ENCODE peak calls at places on chromosomes 2 and 18, in nine cellular contexts. One of them, this sample, is unnamed.

GRCh38 chr2:206442854-206443734 is at the start of gene ADAM23:
- DNase-seq in endothelial cell of umbilical vein: peak; percentile 60
- DNase-seq in HepG2: no peak
- DNase-seq in AG04450: no peak
- DNase-seq in psoas muscle: peak; percentile 54
- DNase-seq in GM23338: peak; percentile 84
- DNase-seq in GM10248: peak; percentile 64
- DNase-seq in NB4: peak; percentile 11
- DNase-seq in heart right ventricle: peak; percentile 53
- DNase-seq in this sample: peak; percentile 69

GRCh38 chr2:210445116-210445707 is 31.3 kb downstream of the LANCL1 start:
- DNase-seq in heart right ventricle: no peak
- DNase-seq in AG04450: no peak
- DNase-seq in endothelial cell of umbilical vein: peak; percentile 34
- DNase-seq in GM23338: peak; percentile 58
- DNase-seq in GM10248: peak; percentile 17
- DNase-seq in psoas muscle: no peak
- DNase-seq in NB4: peak; percentile 45
- DNase-seq in HepG2: peak; percentile 18
- DNase-seq in this sample: no peak

GRCh38 chr2:163157891-163158511 is 319.4 kb upstream of the KCNH7 start:
- DNase-seq in AG04450: peak; percentile 65
- DNase-seq in endothelial cell of umbilical vein: peak; percentile 65
- DNase-seq in GM10248: no peak
- DNase-seq in GM23338: no peak
- DNase-seq in HepG2: no peak
- DNase-seq in psoas muscle: no peak
- DNase-seq in heart right ventricle: no peak
- DNase-seq in NB4: peak; percentile 16
- DNase-seq in this sample: no peak

GRCh38 chr2:38145226-38145625 is 69.3 kb upstream of the CYP1B1 start:
- DNase-seq in AG04450: no peak
- DNase-seq in HepG2: no peak
- DNase-seq in GM10248: no peak
- DNase-seq in heart right ventricle: no peak
- DNase-seq in endothelial cell of umbilical vein: no peak
- DNase-seq in psoas muscle: no peak
- DNase-seq in NB4: no peak
- DNase-seq in GM23338: no peak
- DNase-seq in this sample: no peak

GRCh38 chr2:37877457-37878315 is 47.4 kb upstream of the RMDN2 start:
- DNase-seq in GM23338: peak; percentile 81
- DNase-seq in NB4: peak; percentile 76
- DNase-seq in GM10248: peak; percentile 50
- DNase-seq in AG04450: no peak
- DNase-seq in heart right ventricle: peak; percentile 65
- DNase-seq in endothelial cell of umbilical vein: peak; percentile 73
- DNase-seq in HepG2: peak; percentile 62
- DNase-seq in psoas muscle: no peak
- DNase-seq in this sample: no peak

GRCh38 chr18:50659091-50660003 is 99.5 kb downstream of the MAPK4 start:
- DNase-seq in heart right ventricle: no peak
- DNase-seq in GM23338: no peak
- DNase-seq in NB4: peak; percentile 46
- DNase-seq in HepG2: peak; percentile 28
- DNase-seq in AG04450: no peak
- DNase-seq in psoas muscle: no peak
- DNase-seq in GM10248: no peak
- DNase-seq in endothelial cell of umbilical vein: no peak
- DNase-seq in this sample: no peak

GRCh38 chr2:111679202-111679601 is 204.8 kb downstream of the ANAPC1 start:
- DNase-seq in NB4: peak; percentile 42
- DNase-seq in heart right ventricle: no peak
- DNase-seq in HepG2: no peak
- DNase-seq in endothelial cell of umbilical vein: no peak
- DNase-seq in psoas muscle: no peak
- DNase-seq in GM10248: no peak
- DNase-seq in GM23338: no peak
- DNase-seq in AG04450: no peak
- DNase-seq in this sample: no peak

GRCh38 chr2:37827911-37828411 is 97.1 kb upstream of the RMDN2 start:
- DNase-seq in HepG2: peak; percentile 78
- DNase-seq in psoas muscle: no peak
- DNase-seq in GM10248: no peak
- DNase-seq in heart right ventricle: peak; percentile 67
- DNase-seq in endothelial cell of umbilical vein: peak; percentile 70
- DNase-seq in NB4: no peak
- DNase-seq in AG04450: peak; percentile 66
- DNase-seq in GM23338: no peak
- DNase-seq in this sample: no peak

GRCh38 chr2:64273524-64274398 is 129.5 kb upstream of the PELI1 start:
- DNase-seq in heart right ventricle: peak; percentile 40
- DNase-seq in endothelial cell of umbilical vein: peak; percentile 75
- DNase-seq in HepG2: peak; percentile 25
- DNase-seq in AG04450: peak; percentile 33
- DNase-seq in GM23338: no peak
- DNase-seq in NB4: peak; percentile 91
- DNase-seq in GM10248: no peak
- DNase-seq in psoas muscle: peak; percentile 41
- DNase-seq in this sample: no peak

GRCh38 chr2:220512419-220512818 is 885.0 kb downstream of the SLC4A3 start:
- DNase-seq in endothelial cell of umbilical vein: no peak
- DNase-seq in GM23338: no peak
- DNase-seq in psoas muscle: no peak
- DNase-seq in NB4: no peak
- DNase-seq in AG04450: peak; percentile 36
- DNase-seq in HepG2: no peak
- DNase-seq in heart right ventricle: no peak
- DNase-seq in GM10248: no peak
- DNase-seq in this sample: no peak

GRCh38 chr2:169693344-169693743 is 861 bp downstream of the CFAP210 start:
- DNase-seq in AG04450: no peak
- DNase-seq in HepG2: peak; percentile 52
- DNase-seq in GM10248: no peak
- DNase-seq in endothelial cell of umbilical vein: peak; percentile 31
- DNase-seq in psoas muscle: no peak
- DNase-seq in NB4: peak; percentile 37
- DNase-seq in GM23338: peak; percentile 4
- DNase-seq in heart right ventricle: no peak
- DNase-seq in this sample: no peak

GRCh38 chr2:218964041-218964771 is 4.7 kb downstream of the CDK5R2 start:
- DNase-seq in NB4: no peak
- DNase-seq in GM10248: no peak
- DNase-seq in heart right ventricle: no peak
- DNase-seq in GM23338: peak; percentile 46
- DNase-seq in AG04450: peak; percentile 65
- DNase-seq in psoas muscle: no peak
- DNase-seq in endothelial cell of umbilical vein: no peak
- DNase-seq in HepG2: no peak
- DNase-seq in this sample: no peak

GRCh38 chr2:174312581-174313234 is 22.0 kb upstream of the SP9 start:
- DNase-seq in AG04450: no peak
- DNase-seq in GM23338: no peak
- DNase-seq in heart right ventricle: no peak
- DNase-seq in GM10248: no peak
- DNase-seq in endothelial cell of umbilical vein: peak; percentile 7
- DNase-seq in HepG2: no peak
- DNase-seq in psoas muscle: no peak
- DNase-seq in NB4: no peak
- DNase-seq in this sample: no peak

GRCh38 chr2:3442185-3442584 is 62.7 kb downstream of the TRAPPC12 start:
- DNase-seq in heart right ventricle: no peak
- DNase-seq in HepG2: no peak
- DNase-seq in GM23338: no peak
- DNase-seq in NB4: no peak
- DNase-seq in endothelial cell of umbilical vein: no peak
- DNase-seq in AG04450: no peak
- DNase-seq in psoas muscle: no peak
- DNase-seq in GM10248: no peak
- DNase-seq in this sample: no peak

DNA sequence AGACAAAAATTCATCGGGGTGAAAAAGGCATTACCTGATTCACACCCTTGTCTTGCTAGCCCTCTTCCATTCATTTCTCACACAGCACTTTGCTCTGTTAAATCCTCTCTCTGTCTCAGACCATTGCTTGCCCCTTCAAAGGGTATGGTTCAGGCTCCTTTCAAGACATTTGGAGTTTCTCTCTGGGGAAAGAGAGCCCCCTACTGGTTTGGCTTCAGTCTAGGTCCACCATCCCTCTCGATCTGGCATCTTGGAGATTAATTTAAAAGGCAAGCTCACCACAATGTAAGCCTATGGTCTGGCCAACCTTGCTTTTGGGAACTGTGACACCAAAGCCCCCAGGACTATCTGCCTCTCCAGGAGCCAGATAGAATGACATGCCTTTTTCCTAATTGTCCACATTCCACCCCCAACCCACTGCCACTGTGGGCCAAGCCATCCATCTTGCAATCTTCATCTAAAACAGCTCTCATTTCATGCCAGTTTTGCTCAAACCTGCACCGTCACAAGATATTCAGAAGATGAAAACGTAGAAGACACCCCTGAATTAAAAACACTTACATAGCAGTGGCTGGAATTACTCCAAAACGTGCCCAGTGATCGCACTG is 94.0 kb downstream of the FARSB start:
- DNase-seq in heart right ventricle: peak; percentile 52
- DNase-seq in psoas muscle: no peak
- DNase-seq in NB4: peak; percentile 82
- DNase-seq in HepG2: peak; percentile 41
- DNase-seq in AG04450: no peak
- DNase-seq in endothelial cell of umbilical vein: peak; percentile 60
- DNase-seq in GM10248: peak; percentile 73
- DNase-seq in GM23338: peak; percentile 90
- DNase-seq in this sample: peak; percentile 61
- TF ChIP-seq CTCF in heart right ventricle: peak; percentile 66
- TF ChIP-seq CTCF in psoas muscle: peak; percentile 60
- TF ChIP-seq CTCF in NB4: peak; percentile 79
- TF ChIP-seq CTCF in HepG2: peak; percentile 74
- TF ChIP-seq CTCF in AG04450: peak; percentile 66
- TF ChIP-seq CTCF in endothelial cell of umbilical vein: peak; percentile 75
- TF ChIP-seq CTCF in GM10248: peak; percentile 61
- TF ChIP-seq CTCF in GM23338: peak; percentile 81
- TF ChIP-seq CTCF in this sample: peak; percentile 78

GRCh38 chr2:238240761-238241711 is 1.2 kb upstream of the HES6 start:
- DNase-seq in heart right ventricle: peak; percentile 36
- DNase-seq in endothelial cell of umbilical vein: peak; percentile 17
- DNase-seq in HepG2: no peak
- DNase-seq in GM10248: no peak
- DNase-seq in NB4: peak; percentile 76
- DNase-seq in GM23338: peak; percentile 96
- DNase-seq in psoas muscle: peak; percentile 85
- DNase-seq in AG04450: no peak
- DNase-seq in this sample: peak; percentile 72
- TF ChIP-seq CTCF in heart right ventricle: no peak
- TF ChIP-seq CTCF in endothelial cell of umbilical vein: no peak
- TF ChIP-seq CTCF in HepG2: peak; percentile 36
- TF ChIP-seq CTCF in GM10248: no peak
- TF ChIP-seq CTCF in NB4: peak; percentile 23
- TF ChIP-seq CTCF in GM23338: no peak
- TF ChIP-seq CTCF in psoas muscle: no peak
- TF ChIP-seq CTCF in AG04450: no peak
- TF ChIP-seq CTCF in this sample: no peak

GRCh38 chr2:118971245-118972122 is 29.5 kb downstream of the MARCO start:
- DNase-seq in HepG2: no peak
- DNase-seq in psoas muscle: no peak
- DNase-seq in GM10248: peak; percentile 6
- DNase-seq in GM23338: no peak
- DNase-seq in heart right ventricle: no peak
- DNase-seq in AG04450: no peak
- DNase-seq in endothelial cell of umbilical vein: no peak
- DNase-seq in NB4: no peak
- DNase-seq in this sample: no peak
- TF ChIP-seq CTCF in HepG2: no peak
- TF ChIP-seq CTCF in psoas muscle: no peak
- TF ChIP-seq CTCF in GM10248: no peak
- TF ChIP-seq CTCF in GM23338: no peak
- TF ChIP-seq CTCF in heart right ventricle: no peak
- TF ChIP-seq CTCF in AG04450: no peak
- TF ChIP-seq CTCF in endothelial cell of umbilical vein: no peak
- TF ChIP-seq CTCF in NB4: no peak
- TF ChIP-seq CTCF in this sample: no peak

GRCh38 chr18:47036927-47037605 is 1.6 kb upstream of the ELOA2 start:
- DNase-seq in GM23338: no peak
- DNase-seq in psoas muscle: no peak
- DNase-seq in NB4: no peak
- DNase-seq in heart right ventricle: no peak
- DNase-seq in AG04450: no peak
- DNase-seq in GM10248: no peak
- DNase-seq in endothelial cell of umbilical vein: no peak
- DNase-seq in HepG2: no peak
- DNase-seq in this sample: no peak

GRCh38 chr18:47040982-47041381 is 5.6 kb upstream of the ELOA2 start:
- DNase-seq in GM10248: no peak
- DNase-seq in NB4: no peak
- DNase-seq in HepG2: no peak
- DNase-seq in GM23338: no peak
- DNase-seq in endothelial cell of umbilical vein: no peak
- DNase-seq in AG04450: no peak
- DNase-seq in psoas muscle: no peak
- DNase-seq in heart right ventricle: no peak
- DNase-seq in this sample: no peak

GRCh38 chr18:47035156-47035671 is at the start of gene ELOA2:
- DNase-seq in endothelial cell of umbilical vein: no peak
- DNase-seq in NB4: no peak
- DNase-seq in HepG2: no peak
- DNase-seq in GM10248: no peak
- DNase-seq in psoas muscle: no peak
- DNase-seq in heart right ventricle: no peak
- DNase-seq in GM23338: no peak
- DNase-seq in AG04450: no peak
- DNase-seq in this sample: no peak

GRCh38 chr18:47032945-47033344 is 2.5 kb downstream of the ELOA2 start:
- DNase-seq in psoas muscle: no peak
- DNase-seq in GM23338: no peak
- DNase-seq in HepG2: no peak
- DNase-seq in endothelial cell of umbilical vein: no peak
- DNase-seq in AG04450: no peak
- DNase-seq in GM10248: no peak
- DNase-seq in NB4: no peak
- DNase-seq in heart right ventricle: no peak
- DNase-seq in this sample: no peak

DNA sequence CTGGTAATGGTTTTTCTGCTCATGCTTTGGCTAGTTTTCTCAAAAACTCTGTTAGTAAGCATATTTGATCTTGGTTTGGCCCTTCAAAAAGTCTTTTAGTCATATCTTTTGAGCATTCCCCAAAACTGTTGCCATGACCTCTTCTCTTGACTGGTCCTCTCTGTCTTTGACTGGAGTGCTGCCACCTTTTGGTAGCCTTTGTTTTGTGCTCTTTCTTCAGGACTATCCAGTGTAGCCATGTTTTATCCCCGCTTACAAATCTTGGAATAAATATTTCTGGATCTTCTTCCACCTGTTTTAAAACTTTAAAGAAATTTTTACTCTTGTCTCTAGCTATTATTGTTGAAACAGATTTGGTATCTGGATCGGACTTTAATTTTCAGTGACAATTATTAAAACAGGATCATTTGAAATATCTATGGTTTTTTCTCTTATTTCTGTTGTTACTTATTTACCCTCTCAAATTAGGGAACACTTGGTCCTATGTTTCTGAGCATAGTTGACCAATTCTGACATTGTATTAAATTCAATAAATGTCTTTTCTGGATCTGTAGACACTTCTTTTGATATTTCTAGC is 965 bp upstream of the ELOA2 start:
- DNase-seq in HepG2: peak; percentile 28
- DNase-seq in psoas muscle: no peak
- DNase-seq in GM23338: peak; percentile 72
- DNase-seq in heart right ventricle: peak; percentile 8
- DNase-seq in NB4: peak; percentile 22
- DNase-seq in GM10248: peak; percentile 34
- DNase-seq in AG04450: no peak
- DNase-seq in endothelial cell of umbilical vein: peak; percentile 6
- DNase-seq in this sample: peak; percentile 26
- TF ChIP-seq CTCF in HepG2: peak; percentile 67
- TF ChIP-seq CTCF in psoas muscle: peak; percentile 24
- TF ChIP-seq CTCF in GM23338: peak; percentile 74
- TF ChIP-seq CTCF in heart right ventricle: peak; percentile 39
- TF ChIP-seq CTCF in NB4: peak; percentile 68
- TF ChIP-seq CTCF in GM10248: peak; percentile 52
- TF ChIP-seq CTCF in AG04450: peak; percentile 40
- TF ChIP-seq CTCF in endothelial cell of umbilical vein: peak; percentile 20
- TF ChIP-seq CTCF in this sample: peak; percentile 58